ENCODE peak calls at places on chromosome X, in ten cellular contexts. X is stimulated activated CD4-positive, alpha-beta T cell treated with anti-CD3 and anti-CD28 coated beads, Interleukin-4, amount 100 ng/mL, for 24 hours; Y is HCEC 1CT; D is immature natural killer cell; W is WTC11; P is activated CD4-positive, alpha-beta T cell treated with anti-CD3 and anti-CD28 coated beads, Interleukin-2, amount 10 ng/mL, durations not matched to agents 7 days and 5 days; S is IMR-90; I is iPS-NIHi11; C is activated T-helper 2 cell treated with anti-CD3 and anti-CD28 coated beads, Interferon-gamma antibody, Interleukin-2, Interleukin-4, amounts not matched to agents 10 μg/mL and 5 μg/mL and 100 μg/mL, durations not matched to agents 14 hours and 24 hours and 36 hours; T is foreskin keratinocyte. R is an unnamed sample.

GRCh38 chrX:123965712-123966111 is 4.2 kb downstream of the STAG2 start:
- DNase-seq in X (no peak), Y (no peak), D (no peak), W (no peak), P (no peak), S (no peak), I (no peak), C (no peak), T (no peak), R (no peak)

GRCh38 chrX:136163694-136164093 is 16.4 kb downstream of the FHL1 start:
- DNase-seq in X (no peak), Y (no peak), D (no peak), W (no peak), P (no peak), S (no peak), I (no peak), C (no peak), T (no peak), R (no peak)

GRCh38 chrX:123713434-123713833 is 19.4 kb downstream of the THOC2 start:
- DNase-seq in X (no peak), Y (no peak), D (no peak), W (no peak), P (no peak), S (no peak), I (no peak), C (no peak), T (no peak), R (no peak)

GRCh38 chrX:153476628-153477027 is 6.3 kb upstream of the HAUS7 start:
- DNase-seq in X (no peak), Y (no peak), D (no peak), W (no peak), P (no peak), S (peak; percentile 25), I (no peak), C (no peak), T (no peak), R (no peak)

GRCh38 chrX:9858080-9858479 is 71.9 kb downstream of the SHROOM2 start:
- DNase-seq in X (no peak), Y (no peak), D (no peak), W (no peak), P (no peak), S (no peak), I (no peak), C (no peak), T (no peak), R (no peak)

GRCh38 chrX:111445485-111445884 is 33.5 kb upstream of the DCX start:
- DNase-seq in X (no peak), Y (no peak), D (no peak), W (no peak), P (no peak), S (peak; percentile 32), I (peak; percentile 13), C (no peak), T (no peak), R (no peak)

GRCh38 chrX:20743054-20743453 is 476.3 kb upstream of the RPS6KA3 start:
- DNase-seq in X (no peak), Y (no peak), D (no peak), W (no peak), P (no peak), S (no peak), I (no peak), C (no peak), T (no peak), R (no peak)

GRCh38 chrX:46727445-46727844 is 31.5 kb downstream of the SLC9A7 start:
- DNase-seq in X (no peak), Y (no peak), D (no peak), W (no peak), P (no peak), S (peak; percentile 23), I (no peak), C (no peak), T (no peak), R (no peak)

GRCh38 chrX:49058794-49059193 is at the start of gene CCDC120:
- DNase-seq in X (no peak), Y (no peak), D (no peak), W (peak; percentile 37), P (no peak), S (no peak), I (peak; percentile 68), C (no peak), T (no peak), R (no peak)

GRCh38 chrX:25034889-25035288 is 19.1 kb upstream of the ARX start:
- DNase-seq in X (no peak), Y (peak; percentile 16), D (no peak), W (no peak), P (no peak), S (no peak), I (no peak), C (no peak), T (no peak), R (no peak)

GRCh38 chrX:2875798-2876399 is 47.2 kb downstream of the GYG2 start:
- DNase-seq in X (no peak), Y (peak; percentile 3), D (no peak), W (no peak), P (no peak), S (no peak), I (peak; percentile 25), C (no peak), T (no peak), R (no peak)

GRCh38 chrX:47229427-47229826 is 3.4 kb upstream of the USP11 start:
- DNase-seq in X (no peak), Y (no peak), D (no peak), W (no peak), P (no peak), S (no peak), I (no peak), C (no peak), T (no peak), R (no peak)

GRCh38 chrX:64792598-64793337 is 183.5 kb downstream of the ZC4H2 start:
- DNase-seq in X (no peak), Y (no peak), D (no peak), W (peak; percentile 16), P (no peak), S (no peak), I (peak; percentile 16), C (no peak), T (no peak), R (no peak)

GRCh38 chrX:1468250-1468772 is 15.6 kb upstream of the ASMTL start:
- DNase-seq in X (peak; percentile 81), Y (no peak), D (peak; percentile 85), W (no peak), P (peak; percentile 81), S (no peak), I (no peak), C (peak; percentile 72), T (no peak), R (no peak)

GRCh38 chrX:20974326-20974725 is 399.9 kb upstream of the CNKSR2 start:
- DNase-seq in X (no peak), Y (peak; percentile 62), D (no peak), W (no peak), P (no peak), S (no peak), I (no peak), C (no peak), T (no peak), R (peak; percentile 14)

GRCh38 chrX:79413009-79413408 is 45.9 kb upstream of the ITM2A start:
- DNase-seq in X (no peak), Y (no peak), D (peak; percentile 23), W (no peak), P (peak; percentile 10), S (peak; percentile 1), I (peak; percentile 7), C (no peak), T (no peak), R (no peak)

GRCh38 chrX:135985123-135985973 is at the start of gene SLC9A6:
- DNase-seq in X (peak; percentile 67), Y (peak; percentile 51), D (peak; percentile 65), W (peak; percentile 76), P (peak; percentile 64), S (peak; percentile 17), I (peak; percentile 84), C (peak; percentile 55), T (no peak), R (no peak)

GRCh38 chrX:46573331-46573895 is at the start of gene CHST7:
- DNase-seq in X (peak; percentile 53), Y (peak; percentile 61), D (peak; percentile 51), W (peak; percentile 70), P (peak; percentile 57), S (peak; percentile 52), I (peak; percentile 85), C (peak; percentile 38), T (no peak), R (no peak)

GRCh38 chrX:45621356-45622041 is 420.8 kb upstream of the DIPK2B start:
- DNase-seq in X (peak; percentile 20), Y (peak; percentile 93), D (no peak), W (no peak), P (no peak), S (peak; percentile 80), I (no peak), C (no peak), T (peak; percentile 90), R (peak; percentile 73)

GRCh38 chrX:67105758-67106116 is 438.1 kb upstream of the AR start:
- DNase-seq in X (no peak), Y (no peak), D (no peak), W (no peak), P (no peak), S (no peak), I (no peak), C (no peak), T (no peak), R (no peak)

GRCh38 chrX:40278340-40279090 is 180.8 kb upstream of the BCOR start:
- DNase-seq in X (peak; percentile 42), Y (no peak), D (peak; percentile 62), W (no peak), P (peak; percentile 61), S (no peak), I (no peak), C (peak; percentile 37), T (no peak), R (no peak)

GRCh38 chrX:31546130-31546529 is 474.3 kb upstream of the FTHL17 start:
- DNase-seq in X (no peak), Y (peak; percentile 82), D (no peak), W (no peak), P (no peak), S (peak; percentile 76), I (peak; percentile 3), C (no peak), T (peak; percentile 49), R (peak; percentile 39)

GRCh38 chrX:35244088-35244741 is 301.6 kb downstream of the FAM47B start:
- DNase-seq in X (no peak), Y (no peak), D (no peak), W (no peak), P (no peak), S (no peak), I (no peak), C (no peak), T (no peak), R (no peak)

GRCh38 chrX:24081661-24082154 is 27.0 kb downstream of the EIF2S3 start:
- DNase-seq in X (peak; percentile 47), Y (peak; percentile 51), D (no peak), W (peak; percentile 56), P (peak; percentile 60), S (peak; percentile 63), I (peak; percentile 9), C (peak; percentile 36), T (peak; percentile 15), R (no peak)

GRCh38 chrX:155216940-155217450 is 735 bp downstream of the VBP1 start:
- DNase-seq in X (no peak), Y (no peak), D (no peak), W (no peak), P (no peak), S (peak; percentile 4), I (peak; percentile 3), C (no peak), T (no peak), R (peak; percentile 24)

GRCh38 chrX:101483705-101484104 is 1.6 kb upstream of the ARMCX4 start:
- DNase-seq in X (no peak), Y (no peak), D (no peak), W (peak; percentile 13), P (no peak), S (no peak), I (peak; percentile 62), C (no peak), T (no peak), R (no peak)

GRCh38 chrX:46381630-46382029 is 163.6 kb downstream of the ZNF674 start:
- DNase-seq in X (peak; percentile 32), Y (peak; percentile 31), D (no peak), W (peak; percentile 30), P (peak; percentile 37), S (peak; percentile 17), I (peak; percentile 15), C (peak; percentile 10), T (no peak), R (no peak)

R was measured in HS-5.